ENCODE peak calls at places on chromosomes 2 and 18, in seven cellular contexts. A is endothelial cell, Z is A549, N is GM23338, T is heart left ventricle, H is HFFc6, K is B cell. Y is an unnamed sample.

GRCh38 chr2:96768083-96768561 is 7.4 kb downstream of the CNNM4 start:
- DNase-seq in A (no peak), Z (no peak), N (no peak), T (no peak), H (no peak), K (peak; percentile 68), Y (peak; percentile 61)

GRCh38 chr2:2542966-2543555 is 212.0 kb upstream of the MYT1L start:
- DNase-seq in A (no peak), Z (no peak), N (peak; percentile 29), T (no peak), H (no peak), K (no peak), Y (no peak)

GRCh38 chr2:222753251-222753824 is 81.9 kb downstream of the MOGAT1 start:
- DNase-seq in A (no peak), Z (no peak), N (no peak), T (peak; percentile 58), H (no peak), K (no peak), Y (no peak)

GRCh38 chr2:40455661-40456060 is 3.8 kb upstream of the SLC8A1 start:
- DNase-seq in A (no peak), Z (no peak), N (no peak), T (no peak), H (peak; percentile 33), K (no peak), Y (no peak)

GRCh38 chr2:16862474-16862873 is 196.8 kb upstream of the CYRIA start:
- DNase-seq in A (no peak), Z (no peak), N (no peak), T (no peak), H (no peak), K (no peak), Y (no peak)

GRCh38 chr2:109703798-109704197 is 89.6 kb downstream of the SOWAHC start:
- DNase-seq in A (no peak), Z (no peak), N (no peak), T (no peak), H (no peak), K (no peak), Y (no peak)

GRCh38 chr2:121650554-121650930 is 1.3 kb upstream of the CLASP1 start:
- DNase-seq in A (peak; percentile 21), Z (no peak), N (peak; percentile 52), T (no peak), H (no peak), K (peak; percentile 29), Y (peak; percentile 39)

GRCh38 chr2:126754240-126755004 is 98.5 kb downstream of the GYPC start:
- DNase-seq in A (no peak), Z (no peak), N (no peak), T (no peak), H (no peak), K (no peak), Y (no peak)

GRCh38 chr2:196131949-196132925 is 39.1 kb downstream of the STK17B start:
- DNase-seq in A (no peak), Z (no peak), N (peak; percentile 64), T (no peak), H (no peak), K (no peak), Y (no peak)

GRCh38 chr18:53551868-53552426 is 672.5 kb downstream of the MBD2 start:
- DNase-seq in A (no peak), Z (no peak), N (no peak), T (peak; percentile 25), H (no peak), K (no peak), Y (no peak)

GRCh38 chr2:239717319-239717675 is 307.8 kb downstream of the NDUFA10 start:
- DNase-seq in A (no peak), Z (no peak), N (no peak), T (no peak), H (no peak), K (no peak), Y (no peak)

GRCh38 chr2:9191044-9191481 is 15.5 kb upstream of the ASAP2 start:
- DNase-seq in A (peak; percentile 44), Z (no peak), N (peak; percentile 59), T (peak; percentile 69), H (peak; percentile 97), K (no peak), Y (no peak)

GRCh38 chr18:6498265-6498664 is 83.6 kb upstream of the L3MBTL4 start:
- DNase-seq in A (no peak), Z (no peak), N (no peak), T (no peak), H (no peak), K (no peak), Y (no peak)

GRCh38 chr18:577606-578005 is 2.6 kb upstream of the CETN1 start:
- DNase-seq in A (no peak), Z (no peak), N (peak; percentile 34), T (no peak), H (no peak), K (no peak), Y (no peak)

GRCh38 chr2:160294339-160294803 is 94.3 kb upstream of the ITGB6 start:
- DNase-seq in A (no peak), Z (no peak), N (no peak), T (peak; percentile 60), H (peak; percentile 84), K (no peak), Y (no peak)

GRCh38 chr2:234565201-234565600 is 68.3 kb upstream of the ARL4C start:
- DNase-seq in A (no peak), Z (no peak), N (no peak), T (no peak), H (no peak), K (no peak), Y (no peak)

GRCh38 chr2:112817082-112817481 is 19.5 kb downstream of the IL1B start:
- DNase-seq in A (no peak), Z (no peak), N (peak; percentile 28), T (no peak), H (no peak), K (no peak), Y (no peak)

GRCh38 chr2:209476367-209477191 is 52.7 kb downstream of the MAP2 start:
- DNase-seq in A (no peak), Z (no peak), N (no peak), T (peak; percentile 26), H (peak; percentile 17), K (no peak), Y (no peak)

GRCh38 chr2:96431319-96431718 is 73.8 kb downstream of the NEURL3 start:
- DNase-seq in A (no peak), Z (no peak), N (no peak), T (peak; percentile 57), H (no peak), K (no peak), Y (no peak)

GRCh38 chr2:240432430-240432819 is 3.0 kb upstream of the GPC1 start:
- DNase-seq in A (no peak), Z (no peak), N (no peak), T (peak; percentile 11), H (no peak), K (no peak), Y (no peak)

GRCh38 chr2:196513796-196514526 is 125.6 kb upstream of the CCDC150 start:
- DNase-seq in A (no peak), Z (no peak), N (no peak), T (no peak), H (no peak), K (no peak), Y (no peak)

GRCh38 chr18:38539373-38539772 is 973.8 kb upstream of the CELF4 start:
- DNase-seq in A (no peak), Z (no peak), N (peak; percentile 16), T (no peak), H (no peak), K (no peak), Y (no peak)

GRCh38 chr18:38539871-38540270 is 974.3 kb upstream of the CELF4 start:
- DNase-seq in A (no peak), Z (no peak), N (no peak), T (no peak), H (no peak), K (no peak), Y (no peak)

GRCh38 chr18:38545071-38545470 is 979.5 kb upstream of the CELF4 start:
- DNase-seq in A (peak; percentile 57), Z (no peak), N (peak; percentile 82), T (no peak), H (no peak), K (no peak), Y (no peak)
- TF ChIP-seq CTCF in A (no peak), Z (no peak), N (peak; percentile 88), T (peak; percentile 21), H (no peak), K (no peak), Y (peak; percentile 40)

DNA sequence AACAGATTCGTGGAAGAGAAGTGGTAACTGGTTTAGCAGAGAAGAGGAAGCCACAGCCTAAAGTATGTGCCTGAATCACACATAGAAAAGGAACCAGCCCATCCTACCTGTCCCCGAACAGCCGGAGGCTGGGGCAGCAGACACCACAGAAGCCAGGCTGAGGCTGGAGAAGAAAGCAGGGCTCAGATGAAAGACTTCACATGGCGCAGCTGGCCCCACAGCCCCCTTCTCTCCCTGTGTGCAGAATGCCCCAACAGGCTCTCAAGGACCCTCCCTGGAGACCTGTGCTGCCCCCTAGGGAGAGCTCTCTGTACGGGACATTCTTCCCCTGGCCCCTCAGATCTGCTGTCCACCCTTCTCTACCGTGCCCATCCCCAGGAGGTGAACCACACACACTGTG is 83.5 kb upstream of the RAB12 start:
- DNase-seq in A (peak; percentile 24), Z (no peak), N (peak; percentile 69), T (no peak), H (no peak), K (no peak), Y (no peak)
- TF ChIP-seq CTCF in A (no peak), Z (peak; percentile 9), N (peak; percentile 71), T (peak; percentile 3), H (peak; percentile 37), K (no peak), Y (peak; percentile 8)

DNA sequence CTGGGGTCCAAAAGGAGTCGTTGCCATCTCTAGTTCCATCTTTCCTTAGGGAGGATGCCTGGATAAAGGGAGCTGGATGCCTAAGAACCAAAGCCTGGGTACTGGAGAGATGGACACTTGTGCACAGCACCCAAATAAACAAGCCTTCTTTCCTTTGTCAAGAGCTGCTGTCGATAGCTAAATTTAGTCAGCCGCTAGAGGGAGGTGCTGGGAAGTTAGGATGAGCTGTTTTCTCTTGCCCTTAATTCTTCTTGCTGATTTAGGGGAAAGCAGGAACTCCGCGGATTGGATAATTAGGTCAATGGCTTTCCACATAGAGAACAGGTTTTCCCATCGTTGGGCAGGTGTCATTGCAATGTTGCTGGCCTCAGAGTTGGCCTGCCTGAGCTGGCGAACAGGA is 30.9 kb upstream of the SERPINB12 start:
- DNase-seq in A (peak; percentile 65), Z (peak; percentile 13), N (peak; percentile 94), T (no peak), H (peak; percentile 61), K (no peak), Y (no peak)
- TF ChIP-seq CTCF in A (peak; percentile 54), Z (peak; percentile 37), N (peak; percentile 76), T (peak; percentile 56), H (peak; percentile 83), K (peak; percentile 38), Y (peak; percentile 46)

GRCh38 chr2:149686677-149687427 is 99.3 kb upstream of the MMADHC start:
- DNase-seq in A (no peak), Z (no peak), N (no peak), T (no peak), H (no peak), K (no peak), Y (no peak)

GRCh38 chr2:149690825-149691224 is 103.2 kb upstream of the MMADHC start:
- DNase-seq in A (no peak), Z (no peak), N (no peak), T (no peak), H (no peak), K (no peak), Y (no peak)

DNA sequence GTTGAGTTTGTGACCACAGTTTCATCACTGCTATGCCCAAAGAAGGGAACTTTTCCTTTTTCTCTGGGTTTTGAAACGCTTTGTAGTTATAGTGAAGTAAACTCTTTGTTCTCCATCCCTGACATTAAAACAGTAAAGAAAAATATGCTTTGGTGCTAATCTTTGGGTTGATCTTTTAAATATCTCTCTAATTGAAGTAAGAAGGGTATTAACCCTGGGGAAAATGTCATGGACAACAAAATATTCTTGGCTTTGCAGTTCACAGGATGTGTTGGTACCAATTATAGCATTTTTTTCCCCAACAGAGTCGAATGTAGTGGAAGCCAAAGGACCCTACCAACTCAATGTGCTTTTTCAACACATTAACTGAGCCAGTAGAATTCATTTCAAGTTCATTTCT is 98.6 kb upstream of the MMADHC start:
- DNase-seq in A (no peak), Z (no peak), N (no peak), T (no peak), H (no peak), K (no peak), Y (no peak)
- TF ChIP-seq CTCF in A (no peak), Z (no peak), N (no peak), T (no peak), H (no peak), K (no peak), Y (no peak)

Y was measured in GM13976.